ENCODE peak calls at places on chromosomes 7 and 10, in ten cellular contexts. One of them, this sample, is unnamed. For H3K27me3 and H3K4me1, the result is how much of the 10 kb centered on the place peaks cover.

GRCh38 chr7:151233111-151233701 is 923 bp downstream of the CHPF2 start:
- DNase-seq in HepG2: peak
- DNase-seq in esophagus squamous epithelium: no peak
- DNase-seq in uterus: no peak
- DNase-seq in CD8-positive, alpha-beta T cell: peak
- DNase-seq in prostate gland: peak
- DNase-seq in small intestine: peak
- DNase-seq in stomach: peak
- DNase-seq in ascending aorta: peak
- DNase-seq in Panc1: no peak
- DNase-seq in this sample: peak

GRCh38 chr7:105830405-105831218 is 45.8 kb downstream of the ATXN7L1 start:
- DNase-seq in HepG2: peak
- DNase-seq in esophagus squamous epithelium: no peak
- DNase-seq in uterus: peak
- DNase-seq in CD8-positive, alpha-beta T cell: no peak
- DNase-seq in prostate gland: peak
- DNase-seq in small intestine: no peak
- DNase-seq in stomach: no peak
- DNase-seq in ascending aorta: no peak
- DNase-seq in Panc1: peak
- DNase-seq in this sample: peak

GRCh38 chr10:94673614-94674321 is 9.8 kb upstream of the CYP2C18 start:
- DNase-seq in HepG2: no peak
- DNase-seq in esophagus squamous epithelium: no peak
- DNase-seq in uterus: no peak
- DNase-seq in CD8-positive, alpha-beta T cell: no peak
- DNase-seq in prostate gland: no peak
- DNase-seq in small intestine: peak
- DNase-seq in stomach: no peak
- DNase-seq in ascending aorta: no peak
- DNase-seq in Panc1: no peak
- DNase-seq in this sample: no peak

GRCh38 chr10:73800560-73801252 is 10.7 kb downstream of the NDST2 start:
- DNase-seq in HepG2: no peak
- DNase-seq in esophagus squamous epithelium: no peak
- DNase-seq in uterus: no peak
- DNase-seq in CD8-positive, alpha-beta T cell: no peak
- DNase-seq in prostate gland: no peak
- DNase-seq in small intestine: no peak
- DNase-seq in stomach: no peak
- DNase-seq in ascending aorta: no peak
- DNase-seq in Panc1: no peak
- DNase-seq in this sample: no peak

GRCh38 chr7:44145969-44146897 is 5.1 kb upstream of the MYL7 start:
- DNase-seq in HepG2: no peak
- DNase-seq in esophagus squamous epithelium: no peak
- DNase-seq in uterus: peak
- DNase-seq in CD8-positive, alpha-beta T cell: peak
- DNase-seq in prostate gland: peak
- DNase-seq in small intestine: peak
- DNase-seq in stomach: peak
- DNase-seq in ascending aorta: no peak
- DNase-seq in Panc1: no peak
- DNase-seq in this sample: peak

GRCh38 chr7:155438778-155439177 is 19.2 kb upstream of the EN2 start:
- DNase-seq in HepG2: no peak
- DNase-seq in esophagus squamous epithelium: no peak
- DNase-seq in uterus: no peak
- DNase-seq in CD8-positive, alpha-beta T cell: no peak
- DNase-seq in prostate gland: no peak
- DNase-seq in small intestine: no peak
- DNase-seq in stomach: no peak
- DNase-seq in ascending aorta: no peak
- DNase-seq in Panc1: no peak
- DNase-seq in this sample: no peak

GRCh38 chr10:19488592-19489280 is 327.5 kb upstream of the PLXDC2 start:
- DNase-seq in HepG2: peak
- DNase-seq in esophagus squamous epithelium: no peak
- DNase-seq in uterus: peak
- DNase-seq in CD8-positive, alpha-beta T cell: no peak
- DNase-seq in prostate gland: no peak
- DNase-seq in small intestine: no peak
- DNase-seq in stomach: no peak
- DNase-seq in ascending aorta: no peak
- DNase-seq in Panc1: no peak
- DNase-seq in this sample: peak

GRCh38 chr10:16986406-16987128 is 143.0 kb downstream of the CUBN start:
- DNase-seq in HepG2: peak
- DNase-seq in esophagus squamous epithelium: no peak
- DNase-seq in uterus: no peak
- DNase-seq in CD8-positive, alpha-beta T cell: no peak
- DNase-seq in prostate gland: peak
- DNase-seq in small intestine: no peak
- DNase-seq in stomach: no peak
- DNase-seq in ascending aorta: no peak
- DNase-seq in Panc1: no peak
- DNase-seq in this sample: no peak

GRCh38 chr10:89134963-89135362 is 72.2 kb downstream of the CH25H start:
- DNase-seq in HepG2: no peak
- DNase-seq in esophagus squamous epithelium: no peak
- DNase-seq in uterus: no peak
- DNase-seq in CD8-positive, alpha-beta T cell: no peak
- DNase-seq in prostate gland: no peak
- DNase-seq in small intestine: no peak
- DNase-seq in stomach: no peak
- DNase-seq in ascending aorta: no peak
- DNase-seq in Panc1: no peak
- DNase-seq in this sample: no peak

GRCh38 chr10:98411768-98412167 is 3.2 kb downstream of the PYROXD2 start:
- DNase-seq in HepG2: no peak
- DNase-seq in esophagus squamous epithelium: no peak
- DNase-seq in uterus: no peak
- DNase-seq in CD8-positive, alpha-beta T cell: no peak
- DNase-seq in prostate gland: no peak
- DNase-seq in small intestine: no peak
- DNase-seq in stomach: no peak
- DNase-seq in ascending aorta: no peak
- DNase-seq in Panc1: no peak
- DNase-seq in this sample: no peak

GRCh38 chr10:33935350-33935749 is 600.9 kb upstream of the NRP1 start:
- DNase-seq in HepG2: no peak
- DNase-seq in esophagus squamous epithelium: no peak
- DNase-seq in uterus: no peak
- DNase-seq in CD8-positive, alpha-beta T cell: no peak
- DNase-seq in prostate gland: no peak
- DNase-seq in small intestine: no peak
- DNase-seq in stomach: no peak
- DNase-seq in ascending aorta: no peak
- DNase-seq in Panc1: no peak
- DNase-seq in this sample: no peak

GRCh38 chr10:132520147-132520811 is 17.3 kb upstream of the INPP5A start:
- DNase-seq in HepG2: no peak
- DNase-seq in esophagus squamous epithelium: no peak
- DNase-seq in uterus: peak
- DNase-seq in CD8-positive, alpha-beta T cell: no peak
- DNase-seq in prostate gland: no peak
- DNase-seq in small intestine: no peak
- DNase-seq in stomach: peak
- DNase-seq in ascending aorta: no peak
- DNase-seq in Panc1: no peak
- DNase-seq in this sample: peak

GRCh38 chr7:137342751-137343482 is 616 bp downstream of the PTN start:
- DNase-seq in HepG2: no peak
- DNase-seq in esophagus squamous epithelium: no peak
- DNase-seq in uterus: no peak
- DNase-seq in CD8-positive, alpha-beta T cell: no peak
- DNase-seq in prostate gland: no peak
- DNase-seq in small intestine: no peak
- DNase-seq in stomach: no peak
- DNase-seq in ascending aorta: no peak
- DNase-seq in Panc1: no peak
- DNase-seq in this sample: no peak

GRCh38 chr7:1809601-1810258 is 139.7 kb downstream of the ELFN1 start:
- DNase-seq in HepG2: no peak
- DNase-seq in esophagus squamous epithelium: no peak
- DNase-seq in uterus: no peak
- DNase-seq in CD8-positive, alpha-beta T cell: no peak
- DNase-seq in prostate gland: no peak
- DNase-seq in small intestine: no peak
- DNase-seq in stomach: no peak
- DNase-seq in ascending aorta: no peak
- DNase-seq in Panc1: no peak
- DNase-seq in this sample: no peak

GRCh38 chr10:88843171-88843570 is 8.5 kb downstream of the ANKRD22 start:
- DNase-seq in HepG2: no peak
- DNase-seq in esophagus squamous epithelium: no peak
- DNase-seq in uterus: no peak
- DNase-seq in CD8-positive, alpha-beta T cell: no peak
- DNase-seq in prostate gland: no peak
- DNase-seq in small intestine: no peak
- DNase-seq in stomach: no peak
- DNase-seq in ascending aorta: no peak
- DNase-seq in Panc1: no peak
- DNase-seq in this sample: no peak

GRCh38 chr7:156616269-156617202 is 24.0 kb upstream of the RNF32 start:
- DNase-seq in HepG2: peak
- DNase-seq in esophagus squamous epithelium: no peak
- DNase-seq in uterus: no peak
- DNase-seq in CD8-positive, alpha-beta T cell: no peak
- DNase-seq in prostate gland: no peak
- DNase-seq in small intestine: peak
- DNase-seq in stomach: no peak
- DNase-seq in ascending aorta: no peak
- DNase-seq in Panc1: no peak
- DNase-seq in this sample: no peak
- H3K27me3 ChIP-seq in HepG2: under half
- H3K27me3 ChIP-seq in esophagus squamous epithelium: under half
- H3K27me3 ChIP-seq in uterus: under half
- H3K27me3 ChIP-seq in CD8-positive, alpha-beta T cell: under half
- H3K27me3 ChIP-seq in prostate gland: under half
- H3K27me3 ChIP-seq in small intestine: under half
- H3K27me3 ChIP-seq in stomach: under half
- H3K27me3 ChIP-seq in ascending aorta: under half
- H3K27me3 ChIP-seq in Panc1: under half
- H3K27me3 ChIP-seq in this sample: under half

DNA sequence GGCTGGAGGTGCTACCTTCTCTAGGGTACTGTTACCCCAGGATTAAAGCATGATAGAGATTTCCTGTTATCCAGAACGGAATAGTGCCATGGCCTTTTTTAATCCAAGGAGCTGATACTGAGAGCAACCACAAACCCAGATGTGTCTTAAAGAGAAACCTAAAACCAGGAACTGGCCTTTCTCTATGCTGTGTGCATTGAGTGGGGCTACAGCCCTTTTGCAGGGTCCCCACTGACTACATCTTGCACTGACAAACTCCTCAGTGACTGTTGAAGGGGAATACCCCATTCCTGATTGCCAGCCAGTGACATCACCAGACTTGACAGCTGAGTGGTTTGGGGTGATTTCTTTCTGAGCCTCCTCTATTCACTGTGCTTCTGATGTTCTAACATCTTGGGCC is 81.9 kb upstream of the CAPZA2 start:
- DNase-seq in HepG2: no peak
- DNase-seq in esophagus squamous epithelium: no peak
- DNase-seq in uterus: no peak
- DNase-seq in CD8-positive, alpha-beta T cell: no peak
- DNase-seq in prostate gland: no peak
- DNase-seq in small intestine: no peak
- DNase-seq in stomach: no peak
- DNase-seq in ascending aorta: no peak
- DNase-seq in Panc1: no peak
- DNase-seq in this sample: no peak
- H3K4me1 ChIP-seq in HepG2: under half
- H3K4me1 ChIP-seq in esophagus squamous epithelium: under half
- H3K4me1 ChIP-seq in uterus: under half
- H3K4me1 ChIP-seq in CD8-positive, alpha-beta T cell: under half
- H3K4me1 ChIP-seq in prostate gland: under half
- H3K4me1 ChIP-seq in small intestine: under half
- H3K4me1 ChIP-seq in stomach: half or more
- H3K4me1 ChIP-seq in ascending aorta: under half
- H3K4me1 ChIP-seq in Panc1: under half
- H3K4me1 ChIP-seq in this sample: half or more

GRCh38 chr7:123537026-123537642 is 2.7 kb upstream of the IQUB start:
- DNase-seq in HepG2: peak
- DNase-seq in esophagus squamous epithelium: no peak
- DNase-seq in uterus: no peak
- DNase-seq in CD8-positive, alpha-beta T cell: no peak
- DNase-seq in prostate gland: no peak
- DNase-seq in small intestine: peak
- DNase-seq in stomach: no peak
- DNase-seq in ascending aorta: no peak
- DNase-seq in Panc1: no peak
- DNase-seq in this sample: no peak
- H3K27ac ChIP-seq in HepG2: no peak
- H3K27ac ChIP-seq in esophagus squamous epithelium: no peak
- H3K27ac ChIP-seq in uterus: no peak
- H3K27ac ChIP-seq in CD8-positive, alpha-beta T cell: no peak
- H3K27ac ChIP-seq in prostate gland: no peak
- H3K27ac ChIP-seq in small intestine: no peak
- H3K27ac ChIP-seq in stomach: no peak
- H3K27ac ChIP-seq in ascending aorta: no peak
- H3K27ac ChIP-seq in Panc1: no peak
- H3K27ac ChIP-seq in this sample: no peak

GRCh38 chr10:8034666-8035640 is 19.5 kb upstream of the GATA3 start:
- DNase-seq in HepG2: no peak
- DNase-seq in esophagus squamous epithelium: no peak
- DNase-seq in uterus: no peak
- DNase-seq in CD8-positive, alpha-beta T cell: no peak
- DNase-seq in prostate gland: no peak
- DNase-seq in small intestine: no peak
- DNase-seq in stomach: no peak
- DNase-seq in ascending aorta: no peak
- DNase-seq in Panc1: no peak
- DNase-seq in this sample: no peak

GRCh38 chr10:8035641-8036520 is 18.6 kb upstream of the GATA3 start:
- DNase-seq in HepG2: no peak
- DNase-seq in esophagus squamous epithelium: no peak
- DNase-seq in uterus: no peak
- DNase-seq in CD8-positive, alpha-beta T cell: no peak
- DNase-seq in prostate gland: no peak
- DNase-seq in small intestine: no peak
- DNase-seq in stomach: no peak
- DNase-seq in ascending aorta: no peak
- DNase-seq in Panc1: no peak
- DNase-seq in this sample: no peak

GRCh38 chr10:8032558-8032957 is 21.9 kb upstream of the GATA3 start:
- DNase-seq in HepG2: no peak
- DNase-seq in esophagus squamous epithelium: no peak
- DNase-seq in uterus: no peak
- DNase-seq in CD8-positive, alpha-beta T cell: no peak
- DNase-seq in prostate gland: no peak
- DNase-seq in small intestine: no peak
- DNase-seq in stomach: no peak
- DNase-seq in ascending aorta: no peak
- DNase-seq in Panc1: no peak
- DNase-seq in this sample: no peak

GRCh38 chr10:8036521-8037198 is 17.8 kb upstream of the GATA3 start:
- DNase-seq in HepG2: no peak
- DNase-seq in esophagus squamous epithelium: no peak
- DNase-seq in uterus: no peak
- DNase-seq in CD8-positive, alpha-beta T cell: no peak
- DNase-seq in prostate gland: no peak
- DNase-seq in small intestine: no peak
- DNase-seq in stomach: no peak
- DNase-seq in ascending aorta: no peak
- DNase-seq in Panc1: no peak
- DNase-seq in this sample: no peak

GRCh38 chr10:8033812-8034665 is 20.4 kb upstream of the GATA3 start:
- DNase-seq in HepG2: no peak
- DNase-seq in esophagus squamous epithelium: no peak
- DNase-seq in uterus: no peak
- DNase-seq in CD8-positive, alpha-beta T cell: no peak
- DNase-seq in prostate gland: no peak
- DNase-seq in small intestine: no peak
- DNase-seq in stomach: no peak
- DNase-seq in ascending aorta: no peak
- DNase-seq in Panc1: no peak
- DNase-seq in this sample: no peak
- H3K27me3 ChIP-seq in HepG2: under half
- H3K27me3 ChIP-seq in esophagus squamous epithelium: under half
- H3K27me3 ChIP-seq in uterus: half or more
- H3K27me3 ChIP-seq in CD8-positive, alpha-beta T cell: under half
- H3K27me3 ChIP-seq in prostate gland: under half
- H3K27me3 ChIP-seq in small intestine: under half
- H3K27me3 ChIP-seq in stomach: under half
- H3K27me3 ChIP-seq in ascending aorta: under half
- H3K27me3 ChIP-seq in Panc1: under half
- H3K27me3 ChIP-seq in this sample: under half

This sample was measured in body of pancreas.